ENCODE peak calls at places on chromosomes 7 and 10, in six cellular contexts. Q is NCI-H1092 treated with DMSO at 0.1 percent for 48 hours, V is COLO829, G is NCI-H2029 treated with DMSO at 0.1 percent for 48 hours, D is NAMALWA, X is GM03348. J is an unnamed sample.

GRCh38 chr7:80748302-80749042 is 110.0 kb downstream of the CD36 start:
- DNase-seq in Q (no peak), V (peak), G (no peak), D (no peak), X (no peak), J (no peak)

GRCh38 chr7:29970158-29970557 is 19.4 kb downstream of the SCRN1 start:
- DNase-seq in Q (no peak), V (no peak), G (no peak), D (no peak), X (no peak), J (no peak)

GRCh38 chr10:61742812-61743211 is 80.1 kb downstream of the CABCOCO1 start:
- DNase-seq in Q (no peak), V (no peak), G (no peak), D (no peak), X (no peak), J (no peak)

GRCh38 chr7:79529896-79530235 is 76.4 kb upstream of the MAGI2 start:
- DNase-seq in Q (no peak), V (no peak), G (no peak), D (no peak), X (peak), J (no peak)

GRCh38 chr10:10658157-10658556 is 359.5 kb upstream of the CELF2 start:
- DNase-seq in Q (no peak), V (no peak), G (no peak), D (no peak), X (no peak), J (peak)

GRCh38 chr10:12708921-12709320 is 292.6 kb downstream of the CCDC3 start:
- DNase-seq in Q (no peak), V (no peak), G (no peak), D (no peak), X (no peak), J (no peak)

GRCh38 chr10:122010405-122011050 is 21.6 kb downstream of the TACC2 start:
- DNase-seq in Q (no peak), V (no peak), G (no peak), D (no peak), X (no peak), J (no peak)

GRCh38 chr7:153382591-153383225 is 623.2 kb downstream of the ACTR3B start:
- DNase-seq in Q (no peak), V (no peak), G (no peak), D (no peak), X (no peak), J (no peak)

GRCh38 chr7:116499168-116500070 is at the start of gene CAV2:
- DNase-seq in Q (no peak), V (no peak), G (no peak), D (no peak), X (peak), J (no peak)

GRCh38 chr7:28498636-28499035 is 86.3 kb downstream of the CREB5 start:
- DNase-seq in Q (no peak), V (no peak), G (no peak), D (no peak), X (no peak), J (no peak)

GRCh38 chr7:131897016-131897789 is 340.8 kb upstream of the PODXL start:
- DNase-seq in Q (no peak), V (peak), G (no peak), D (no peak), X (peak), J (no peak)

GRCh38 chr10:74189999-74190421 is 39.0 kb downstream of the ADK start:
- DNase-seq in Q (no peak), V (peak), G (no peak), D (peak), X (peak), J (peak)

GRCh38 chr7:31875424-31875823 is 188.4 kb downstream of the PPP1R17 start:
- DNase-seq in Q (peak), V (peak), G (peak), D (no peak), X (no peak), J (peak)

GRCh38 chr7:154431045-154431444 is 378.8 kb downstream of the DPP6 start:
- DNase-seq in Q (no peak), V (no peak), G (no peak), D (no peak), X (no peak), J (no peak)

GRCh38 chr7:15046851-15047250 is 144.3 kb upstream of the DGKB start:
- DNase-seq in Q (no peak), V (no peak), G (no peak), D (no peak), X (no peak), J (no peak)

GRCh38 chr10:116112232-116113231 is 160.5 kb downstream of the GFRA1 start:
- DNase-seq in Q (no peak), V (no peak), G (no peak), D (no peak), X (no peak), J (no peak)

GRCh38 chr10:58237014-58237830 is 30.5 kb downstream of the IPMK start:
- DNase-seq in Q (no peak), V (peak), G (no peak), D (no peak), X (peak), J (no peak)

GRCh38 chr7:27661776-27662489 is 750 bp downstream of the HIBADH start:
- DNase-seq in Q (peak), V (peak), G (no peak), D (peak), X (peak), J (peak)

GRCh38 chr10:120505056-120505455 is 48.0 kb downstream of the PLPP4 start:
- DNase-seq in Q (no peak), V (no peak), G (no peak), D (no peak), X (no peak), J (no peak)

GRCh38 chr10:17835688-17836087 is 26.5 kb downstream of the MRC1 start:
- DNase-seq in Q (no peak), V (no peak), G (no peak), D (no peak), X (peak), J (no peak)

GRCh38 chr10:95480901-95481491 is 80.2 kb downstream of the SORBS1 start:
- DNase-seq in Q (no peak), V (no peak), G (no peak), D (no peak), X (no peak), J (no peak)

GRCh38 chr7:153941061-153941460 is 111.1 kb upstream of the DPP6 start:
- DNase-seq in Q (no peak), V (no peak), G (no peak), D (no peak), X (no peak), J (no peak)

GRCh38 chr7:97012293-97013005 is 7.1 kb downstream of the DLX6 start:
- DNase-seq in Q (no peak), V (no peak), G (no peak), D (no peak), X (no peak), J (no peak)

GRCh38 chr10:75910032-75910431 is 478.6 kb downstream of the LRMDA start:
- DNase-seq in Q (peak), V (peak), G (no peak), D (peak), X (peak), J (peak)

GRCh38 chr7:130489140-130489967 is 2.5 kb upstream of the MEST start:
- DNase-seq in Q (no peak), V (no peak), G (no peak), D (no peak), X (peak), J (no peak)

GRCh38 chr10:55397777-55398176 is 596.7 kb upstream of the PCDH15 start:
- DNase-seq in Q (no peak), V (no peak), G (no peak), D (no peak), X (no peak), J (no peak)

GRCh38 chr10:104333728-104334373 is 4.4 kb downstream of the ITPRIP start:
- DNase-seq in Q (no peak), V (no peak), G (peak), D (no peak), X (no peak), J (no peak)

GRCh38 chr10:24759706-24760105 is 36.0 kb upstream of the ARHGAP21 start:
- DNase-seq in Q (no peak), V (no peak), G (no peak), D (no peak), X (no peak), J (no peak)

GRCh38 chr10:75774780-75775490 is 343.5 kb downstream of the LRMDA start:
- DNase-seq in Q (no peak), V (peak), G (no peak), D (no peak), X (no peak), J (no peak)

GRCh38 chr10:69439813-69440506 is 11.3 kb upstream of the TSPAN15 start:
- DNase-seq in Q (no peak), V (no peak), G (peak), D (no peak), X (peak), J (peak)

GRCh38 chr10:5892007-5892406 is 2.0 kb downstream of the FBH1 start:
- DNase-seq in Q (no peak), V (no peak), G (no peak), D (no peak), X (no peak), J (no peak)

GRCh38 chr7:29053105-29053872 is 93.0 kb downstream of the CPVL start:
- DNase-seq in Q (no peak), V (no peak), G (no peak), D (peak), X (no peak), J (no peak)

GRCh38 chr7:132377043-132377442 is 199.2 kb downstream of the PLXNA4 start:
- DNase-seq in Q (no peak), V (no peak), G (no peak), D (no peak), X (no peak), J (no peak)

GRCh38 chr10:106661133-106661766 is 503.3 kb downstream of the SORCS1 start:
- DNase-seq in Q (no peak), V (no peak), G (no peak), D (no peak), X (no peak), J (no peak)

GRCh38 chr10:101260764-101261341 is 31.6 kb upstream of the LBX1 start:
- DNase-seq in Q (no peak), V (no peak), G (no peak), D (no peak), X (no peak), J (no peak)

GRCh38 chr7:153091477-153091876 is 331.9 kb downstream of the ACTR3B start:
- DNase-seq in Q (no peak), V (no peak), G (no peak), D (no peak), X (no peak), J (no peak)

GRCh38 chr10:77168161-77168560 is 469.4 kb downstream of the KCNMA1 start:
- DNase-seq in Q (no peak), V (no peak), G (no peak), D (no peak), X (no peak), J (no peak)

GRCh38 chr10:102299873-102300272 is 54.5 kb downstream of the GBF1 start:
- DNase-seq in Q (no peak), V (no peak), G (no peak), D (no peak), X (peak), J (no peak)

GRCh38 chr10:44468525-44468924 is 83.6 kb upstream of the CXCL12 start:
- DNase-seq in Q (no peak), V (no peak), G (no peak), D (no peak), X (no peak), J (no peak)